ENCODE peak calls at places on chromosomes 2 and 18, in five cellular contexts. One of them, this sample, is unnamed. For H3K4me1, the result is how much of the 10 kb centered on the place peaks cover.

GRCh38 chr2:105449083-105449482 is 50.2 kb upstream of the FHL2 start:
- DNase-seq in fibroblast of lung: no peak
- DNase-seq in adrenal gland: no peak
- DNase-seq in spleen: no peak
- DNase-seq in right cardiac atrium: no peak
- DNase-seq in this sample: no peak

GRCh38 chr2:192885569-192886160 is 690.9 kb upstream of the TMEFF2 start:
- DNase-seq in fibroblast of lung: no peak
- DNase-seq in spleen: no peak
- DNase-seq in adrenal gland: no peak
- DNase-seq in right cardiac atrium: no peak
- DNase-seq in this sample: no peak

GRCh38 chr2:41879367-41879871 is 168.4 kb upstream of the PKDCC start:
- DNase-seq in adrenal gland: no peak
- DNase-seq in spleen: no peak
- DNase-seq in right cardiac atrium: no peak
- DNase-seq in fibroblast of lung: peak
- DNase-seq in this sample: no peak

GRCh38 chr2:240419321-240419720 is 16.1 kb upstream of the GPC1 start:
- DNase-seq in fibroblast of lung: no peak
- DNase-seq in right cardiac atrium: no peak
- DNase-seq in spleen: no peak
- DNase-seq in adrenal gland: no peak
- DNase-seq in this sample: no peak

GRCh38 chr2:200301953-200302628 is 4.4 kb upstream of the SPATS2L start:
- DNase-seq in spleen: no peak
- DNase-seq in adrenal gland: no peak
- DNase-seq in fibroblast of lung: peak
- DNase-seq in right cardiac atrium: no peak
- DNase-seq in this sample: no peak

GRCh38 chr2:156647377-156648010 is 211.3 kb downstream of the GPD2 start:
- DNase-seq in fibroblast of lung: no peak
- DNase-seq in spleen: no peak
- DNase-seq in adrenal gland: no peak
- DNase-seq in right cardiac atrium: no peak
- DNase-seq in this sample: no peak

GRCh38 chr2:106108351-106108750 is 85.8 kb downstream of the UXS1 start:
- DNase-seq in spleen: no peak
- DNase-seq in fibroblast of lung: peak
- DNase-seq in right cardiac atrium: no peak
- DNase-seq in adrenal gland: no peak
- DNase-seq in this sample: no peak

GRCh38 chr2:134739261-134739878 is 20.6 kb upstream of the TMEM163 start:
- DNase-seq in right cardiac atrium: no peak
- DNase-seq in spleen: no peak
- DNase-seq in fibroblast of lung: no peak
- DNase-seq in adrenal gland: no peak
- DNase-seq in this sample: no peak

GRCh38 chr2:72545790-72546189 is 280.0 kb downstream of the EXOC6B start:
- DNase-seq in adrenal gland: no peak
- DNase-seq in spleen: no peak
- DNase-seq in right cardiac atrium: no peak
- DNase-seq in fibroblast of lung: no peak
- DNase-seq in this sample: no peak

GRCh38 chr2:110211938-110212858 is at the start of gene MTLN:
- DNase-seq in right cardiac atrium: peak
- DNase-seq in spleen: peak
- DNase-seq in fibroblast of lung: peak
- DNase-seq in adrenal gland: peak
- DNase-seq in this sample: peak

GRCh38 chr18:22703883-22704626 is 229.1 kb upstream of the RBBP8 start:
- DNase-seq in adrenal gland: no peak
- DNase-seq in spleen: no peak
- DNase-seq in fibroblast of lung: peak
- DNase-seq in right cardiac atrium: no peak
- DNase-seq in this sample: no peak

GRCh38 chr2:131322209-131322608 is 41.8 kb downstream of the RAB6D start:
- DNase-seq in right cardiac atrium: no peak
- DNase-seq in adrenal gland: no peak
- DNase-seq in fibroblast of lung: no peak
- DNase-seq in spleen: no peak
- DNase-seq in this sample: no peak

GRCh38 chr2:169363570-169364150 is 1.3 kb upstream of the LRP2 start:
- DNase-seq in fibroblast of lung: peak
- DNase-seq in spleen: peak
- DNase-seq in adrenal gland: peak
- DNase-seq in right cardiac atrium: peak
- DNase-seq in this sample: peak

GRCh38 chr2:226905718-226906438 is 70.0 kb downstream of the RHBDD1 start:
- DNase-seq in adrenal gland: no peak
- DNase-seq in right cardiac atrium: no peak
- DNase-seq in fibroblast of lung: no peak
- DNase-seq in spleen: peak
- DNase-seq in this sample: no peak
- H3K4me1 ChIP-seq in adrenal gland: under half
- H3K4me1 ChIP-seq in right cardiac atrium: under half
- H3K4me1 ChIP-seq in fibroblast of lung: under half
- H3K4me1 ChIP-seq in spleen: under half
- H3K4me1 ChIP-seq in this sample: under half

GRCh38 chr2:25587361-25587760 is 86.0 kb downstream of the DTNB start:
- DNase-seq in spleen: no peak
- DNase-seq in right cardiac atrium: no peak
- DNase-seq in fibroblast of lung: peak
- DNase-seq in adrenal gland: no peak
- DNase-seq in this sample: no peak
- H3K4me1 ChIP-seq in spleen: under half
- H3K4me1 ChIP-seq in right cardiac atrium: under half
- H3K4me1 ChIP-seq in fibroblast of lung: under half
- H3K4me1 ChIP-seq in adrenal gland: under half
- H3K4me1 ChIP-seq in this sample: under half

DNA sequence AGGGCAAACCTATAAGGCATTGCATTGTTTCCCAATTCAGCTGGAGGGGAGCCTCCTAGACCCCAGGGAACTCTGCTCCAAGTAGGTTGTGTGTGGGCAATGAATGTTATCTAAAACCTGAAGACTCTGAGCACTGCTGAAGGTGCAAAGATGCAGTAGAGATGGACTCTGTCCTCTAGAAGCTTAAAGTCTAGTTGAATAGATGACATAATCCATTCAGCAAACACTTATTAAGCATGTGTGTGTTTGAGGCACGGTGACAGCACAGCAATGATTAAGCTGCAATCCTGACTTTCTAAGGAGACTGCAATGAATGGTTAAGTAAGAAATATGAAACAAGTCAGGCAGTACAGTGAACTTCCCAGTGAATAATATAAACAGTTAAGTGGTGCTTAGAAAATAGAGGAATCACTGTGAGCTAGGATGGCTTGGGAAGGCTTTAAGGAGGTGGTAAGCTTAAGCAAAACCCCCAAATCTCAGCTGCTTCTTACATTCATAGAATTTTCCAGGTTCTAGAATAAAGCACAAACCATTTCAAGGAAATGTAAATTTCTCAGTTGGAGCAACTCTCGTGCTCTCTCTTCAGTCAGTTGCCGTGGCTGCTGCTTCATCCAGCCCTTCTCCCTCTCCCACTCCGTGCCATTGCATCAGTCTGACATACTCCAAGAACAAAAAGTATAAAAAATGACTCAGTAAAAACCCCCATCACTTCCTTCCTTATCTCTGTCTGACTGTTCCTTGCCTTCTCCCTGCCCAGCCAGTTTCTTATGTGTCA is 19.1 kb downstream of the MXD1 start:
- DNase-seq in right cardiac atrium: no peak
- DNase-seq in spleen: no peak
- DNase-seq in adrenal gland: no peak
- DNase-seq in fibroblast of lung: peak
- DNase-seq in this sample: no peak
- H3K4me1 ChIP-seq in right cardiac atrium: under half
- H3K4me1 ChIP-seq in spleen: half or more
- H3K4me1 ChIP-seq in adrenal gland: under half
- H3K4me1 ChIP-seq in fibroblast of lung: under half
- H3K4me1 ChIP-seq in this sample: under half

DNA sequence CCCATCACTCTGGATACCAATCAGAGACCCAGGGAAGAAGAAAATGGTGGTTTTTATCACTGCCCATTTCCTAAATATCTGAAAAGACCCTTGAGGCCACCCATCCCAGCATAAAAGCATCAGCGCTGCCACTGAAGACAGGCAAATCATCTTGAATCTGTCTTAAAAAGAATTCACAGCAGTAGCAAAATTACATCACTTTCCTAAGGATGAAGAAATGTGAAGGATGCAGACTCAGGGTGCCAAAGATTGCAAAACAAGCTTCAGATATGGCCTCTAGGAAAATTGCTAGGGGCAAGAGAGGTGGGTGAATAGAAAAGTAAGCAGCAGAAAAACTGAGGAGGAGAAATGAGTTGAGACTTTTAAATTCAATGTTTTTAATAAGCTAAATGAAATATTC is 70.0 kb downstream of the SLC25A12 start:
- DNase-seq in spleen: no peak
- DNase-seq in fibroblast of lung: peak
- DNase-seq in adrenal gland: no peak
- DNase-seq in right cardiac atrium: no peak
- DNase-seq in this sample: no peak
- H3K4me1 ChIP-seq in spleen: under half
- H3K4me1 ChIP-seq in fibroblast of lung: under half
- H3K4me1 ChIP-seq in adrenal gland: under half
- H3K4me1 ChIP-seq in right cardiac atrium: under half
- H3K4me1 ChIP-seq in this sample: under half

GRCh38 chr2:46849080-46849715 is 66.4 kb downstream of the MCFD2 start:
- DNase-seq in spleen: no peak
- DNase-seq in adrenal gland: no peak
- DNase-seq in fibroblast of lung: no peak
- DNase-seq in right cardiac atrium: no peak
- DNase-seq in this sample: no peak

GRCh38 chr2:46849741-46850474 is 65.7 kb downstream of the MCFD2 start:
- DNase-seq in adrenal gland: peak
- DNase-seq in right cardiac atrium: peak
- DNase-seq in fibroblast of lung: peak
- DNase-seq in spleen: no peak
- DNase-seq in this sample: peak

GRCh38 chr2:46852124-46852523 is 63.5 kb downstream of the MCFD2 start:
- DNase-seq in spleen: no peak
- DNase-seq in right cardiac atrium: no peak
- DNase-seq in adrenal gland: no peak
- DNase-seq in fibroblast of lung: no peak
- DNase-seq in this sample: no peak

GRCh38 chr2:46852598-46852997 is 63.0 kb downstream of the MCFD2 start:
- DNase-seq in fibroblast of lung: no peak
- DNase-seq in spleen: no peak
- DNase-seq in right cardiac atrium: no peak
- DNase-seq in adrenal gland: no peak
- DNase-seq in this sample: no peak

DNA sequence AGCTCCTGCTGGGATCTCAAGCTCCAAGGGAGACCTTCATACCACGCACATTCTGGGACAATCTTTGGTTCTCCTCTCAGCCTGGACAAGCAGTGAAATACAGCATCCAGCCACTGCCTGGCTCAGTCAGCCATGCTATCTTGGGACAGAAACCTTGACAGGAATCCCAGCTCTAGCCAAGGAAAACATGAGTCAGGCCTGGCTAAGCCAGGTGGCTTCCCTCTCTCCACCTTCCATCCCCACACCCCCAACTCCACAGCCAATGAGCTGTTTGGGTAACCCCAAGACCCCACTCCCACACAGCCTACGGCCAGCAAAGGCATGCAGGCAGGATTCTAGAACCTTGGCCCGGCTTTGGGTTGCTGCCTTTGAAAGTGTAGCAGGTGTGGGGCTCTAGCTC is 64.9 kb downstream of the MCFD2 start:
- DNase-seq in spleen: no peak
- DNase-seq in right cardiac atrium: no peak
- DNase-seq in adrenal gland: peak
- DNase-seq in fibroblast of lung: peak
- DNase-seq in this sample: peak
- H3K4me1 ChIP-seq in spleen: under half
- H3K4me1 ChIP-seq in right cardiac atrium: half or more
- H3K4me1 ChIP-seq in adrenal gland: half or more
- H3K4me1 ChIP-seq in fibroblast of lung: half or more
- H3K4me1 ChIP-seq in this sample: half or more

GRCh38 chr18:35730738-35731370 is 149.3 kb downstream of the GALNT1 start:
- DNase-seq in fibroblast of lung: peak
- DNase-seq in spleen: no peak
- DNase-seq in adrenal gland: no peak
- DNase-seq in right cardiac atrium: peak
- DNase-seq in this sample: no peak
- H3K4me1 ChIP-seq in fibroblast of lung: under half
- H3K4me1 ChIP-seq in spleen: under half
- H3K4me1 ChIP-seq in adrenal gland: under half
- H3K4me1 ChIP-seq in right cardiac atrium: under half
- H3K4me1 ChIP-seq in this sample: under half

GRCh38 chr2:216505133-216506106 is 6.8 kb downstream of the RPL37A start:
- DNase-seq in spleen: no peak
- DNase-seq in fibroblast of lung: no peak
- DNase-seq in right cardiac atrium: no peak
- DNase-seq in adrenal gland: no peak
- DNase-seq in this sample: no peak
- H3K4me1 ChIP-seq in spleen: under half
- H3K4me1 ChIP-seq in fibroblast of lung: under half
- H3K4me1 ChIP-seq in right cardiac atrium: under half
- H3K4me1 ChIP-seq in adrenal gland: under half
- H3K4me1 ChIP-seq in this sample: under half

DNA sequence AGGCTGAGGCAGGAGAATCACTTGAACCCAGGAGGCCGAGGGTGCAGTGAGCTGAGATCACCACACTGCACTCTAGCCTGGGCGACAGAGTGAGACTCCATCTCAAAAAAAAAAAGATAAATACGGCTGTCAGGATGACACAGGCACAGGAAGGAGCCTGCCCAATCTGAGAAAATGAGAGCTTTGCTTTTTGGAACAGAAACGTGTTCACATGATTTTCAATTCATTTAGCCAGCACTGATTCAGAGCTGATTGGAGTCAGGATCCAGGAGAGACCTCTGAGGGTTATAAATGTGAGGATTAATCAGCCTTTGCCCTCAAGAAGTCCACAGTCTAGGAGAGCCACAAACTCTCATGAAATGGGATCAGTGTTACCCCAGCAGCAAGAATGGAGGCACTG is 6.9 kb upstream of the SMAD7 start:
- DNase-seq in spleen: no peak
- DNase-seq in right cardiac atrium: no peak
- DNase-seq in fibroblast of lung: no peak
- DNase-seq in adrenal gland: no peak
- DNase-seq in this sample: no peak
- H3K4me1 ChIP-seq in spleen: under half
- H3K4me1 ChIP-seq in right cardiac atrium: under half
- H3K4me1 ChIP-seq in fibroblast of lung: under half
- H3K4me1 ChIP-seq in adrenal gland: under half
- H3K4me1 ChIP-seq in this sample: under half